ENCODE peak calls at places on chromosomes 5 and 9, in six cellular contexts. N is ascending aorta, T is uterus, U is SK-N-MC, V is body of pancreas, X is hepatocyte. L is an unnamed sample.

GRCh38 chr5:8333445-8333844 is 464.5 kb downstream of the MTRR start:
- DNase-seq in N (no peak), T (no peak), U (no peak), V (no peak), X (no peak), L (no peak)

GRCh38 chr5:161851691-161852299 is 3.9 kb downstream of the GABRA1 start:
- DNase-seq in N (no peak), T (no peak), U (peak), V (no peak), X (peak), L (no peak)

GRCh38 chr5:108382784-108383358 is 973 bp upstream of the FBXL17 start:
- DNase-seq in N (no peak), T (no peak), U (no peak), V (no peak), X (peak), L (no peak)

GRCh38 chr9:121376214-121376830 is 6.3 kb upstream of the STOM start:
- DNase-seq in N (no peak), T (no peak), U (no peak), V (no peak), X (no peak), L (no peak)

GRCh38 chr5:21152611-21153010 is 1164.6 kb upstream of the CDH18 start:
- DNase-seq in N (no peak), T (no peak), U (peak), V (no peak), X (peak), L (no peak)

GRCh38 chr5:44638286-44638869 is 170.4 kb upstream of the MRPS30 start:
- DNase-seq in N (no peak), T (no peak), U (no peak), V (no peak), X (no peak), L (no peak)

GRCh38 chr5:137217599-137218200 is 281.4 kb downstream of the SPOCK1 start:
- DNase-seq in N (no peak), T (no peak), U (no peak), V (no peak), X (no peak), L (no peak)

GRCh38 chr5:6750142-6750840 is 37.1 kb downstream of the TENT4A start:
- DNase-seq in N (no peak), T (no peak), U (no peak), V (no peak), X (no peak), L (peak)

GRCh38 chr5:176529824-176530195 is 7.4 kb downstream of the RNF44 start:
- DNase-seq in N (no peak), T (no peak), U (no peak), V (no peak), X (no peak), L (no peak)

GRCh38 chr5:69238760-69239251 is 4.1 kb downstream of the CDK7 start:
- DNase-seq in N (no peak), T (no peak), U (no peak), V (no peak), X (no peak), L (no peak)

GRCh38 chr5:7877851-7878250 is 8.9 kb downstream of the MTRR start:
- DNase-seq in N (no peak), T (no peak), U (no peak), V (no peak), X (no peak), L (no peak)

GRCh38 chr5:56247596-56247995 is 14.5 kb upstream of the ANKRD55 start:
- DNase-seq in N (no peak), T (no peak), U (no peak), V (no peak), X (no peak), L (no peak)

GRCh38 chr5:33423018-33423630 is 17.6 kb upstream of the TARS1 start:
- DNase-seq in N (no peak), T (no peak), U (no peak), V (no peak), X (peak), L (no peak)

GRCh38 chr5:6236170-6236793 is 142.1 kb downstream of the MED10 start:
- DNase-seq in N (no peak), T (no peak), U (no peak), V (no peak), X (no peak), L (no peak)

GRCh38 chr5:105812356-105812755 is 1858.4 kb downstream of the EFNA5 start:
- DNase-seq in N (no peak), T (no peak), U (no peak), V (no peak), X (no peak), L (no peak)

GRCh38 chr5:173321886-173322285 is 6.3 kb downstream of the STC2 start:
- DNase-seq in N (no peak), T (no peak), U (no peak), V (no peak), X (no peak), L (no peak)

GRCh38 chr9:31119882-31120481 is 1264.5 kb upstream of the ACO1 start:
- DNase-seq in N (no peak), T (no peak), U (no peak), V (no peak), X (peak), L (no peak)

GRCh38 chr9:98291775-98292174 is 36.3 kb upstream of the TBC1D2 start:
- DNase-seq in N (no peak), T (no peak), U (no peak), V (no peak), X (no peak), L (no peak)

GRCh38 chr9:121266356-121266755 is 1.6 kb upstream of the GSN start:
- DNase-seq in N (no peak), T (no peak), U (no peak), V (no peak), X (no peak), L (no peak)

GRCh38 chr9:99023229-99023628 is 79.5 kb downstream of the COL15A1 start:
- DNase-seq in N (no peak), T (no peak), U (no peak), V (no peak), X (no peak), L (no peak)

GRCh38 chr9:107836300-107836699 is 346.7 kb upstream of the KLF4 start:
- DNase-seq in N (no peak), T (no peak), U (no peak), V (no peak), X (no peak), L (no peak)

GRCh38 chr5:178323961-178324360 is 91.4 kb upstream of the PHYKPL start:
- DNase-seq in N (no peak), T (no peak), U (no peak), V (no peak), X (no peak), L (peak)

GRCh38 chr9:120935383-120935857 is 8.8 kb upstream of the TRAF1 start:
- DNase-seq in N (peak), T (peak), U (no peak), V (peak), X (peak), L (peak)

GRCh38 chr5:146877783-146878470 is 630 bp downstream of the PPP2R2B start:
- DNase-seq in N (no peak), T (peak), U (no peak), V (peak), X (peak), L (peak)

GRCh38 chr9:133629221-133630110 is 6.7 kb upstream of the DBH start:
- DNase-seq in N (no peak), T (no peak), U (no peak), V (no peak), X (no peak), L (no peak)

GRCh38 chr9:84129529-84129928 is 148.9 kb downstream of the RMI1 start:
- DNase-seq in N (no peak), T (no peak), U (no peak), V (no peak), X (no peak), L (no peak)

GRCh38 chr9:137691648-137692357 is 73.0 kb downstream of the EHMT1 start:
- DNase-seq in N (no peak), T (no peak), U (no peak), V (no peak), X (no peak), L (no peak)

GRCh38 chr5:149730620-149731331 is 666 bp downstream of the PPARGC1B start:
- DNase-seq in N (no peak), T (peak), U (peak), V (peak), X (peak), L (peak)

GRCh38 chr5:158450761-158451160 is 591.8 kb upstream of the CLINT1 start:
- DNase-seq in N (no peak), T (no peak), U (no peak), V (no peak), X (no peak), L (no peak)

GRCh38 chr5:115557667-115558387 is 13.3 kb upstream of the FEM1C start:
- DNase-seq in N (no peak), T (no peak), U (no peak), V (peak), X (peak), L (no peak)

GRCh38 chr9:6272229-6272597 is 56.0 kb upstream of the TPD52L3 start:
- DNase-seq in N (no peak), T (peak), U (no peak), V (peak), X (peak), L (no peak)

GRCh38 chr5:157710887-157711286 is 20.3 kb upstream of the THG1L start:
- DNase-seq in N (no peak), T (no peak), U (no peak), V (no peak), X (no peak), L (no peak)

GRCh38 chr5:172167893-172168292 is 20.1 kb downstream of the STK10 start:
- DNase-seq in N (no peak), T (no peak), U (no peak), V (no peak), X (no peak), L (no peak)
- H3K27ac ChIP-seq in N (no peak), T (no peak), U (no peak), V (no peak), X (no peak), L (no peak)

DNA sequence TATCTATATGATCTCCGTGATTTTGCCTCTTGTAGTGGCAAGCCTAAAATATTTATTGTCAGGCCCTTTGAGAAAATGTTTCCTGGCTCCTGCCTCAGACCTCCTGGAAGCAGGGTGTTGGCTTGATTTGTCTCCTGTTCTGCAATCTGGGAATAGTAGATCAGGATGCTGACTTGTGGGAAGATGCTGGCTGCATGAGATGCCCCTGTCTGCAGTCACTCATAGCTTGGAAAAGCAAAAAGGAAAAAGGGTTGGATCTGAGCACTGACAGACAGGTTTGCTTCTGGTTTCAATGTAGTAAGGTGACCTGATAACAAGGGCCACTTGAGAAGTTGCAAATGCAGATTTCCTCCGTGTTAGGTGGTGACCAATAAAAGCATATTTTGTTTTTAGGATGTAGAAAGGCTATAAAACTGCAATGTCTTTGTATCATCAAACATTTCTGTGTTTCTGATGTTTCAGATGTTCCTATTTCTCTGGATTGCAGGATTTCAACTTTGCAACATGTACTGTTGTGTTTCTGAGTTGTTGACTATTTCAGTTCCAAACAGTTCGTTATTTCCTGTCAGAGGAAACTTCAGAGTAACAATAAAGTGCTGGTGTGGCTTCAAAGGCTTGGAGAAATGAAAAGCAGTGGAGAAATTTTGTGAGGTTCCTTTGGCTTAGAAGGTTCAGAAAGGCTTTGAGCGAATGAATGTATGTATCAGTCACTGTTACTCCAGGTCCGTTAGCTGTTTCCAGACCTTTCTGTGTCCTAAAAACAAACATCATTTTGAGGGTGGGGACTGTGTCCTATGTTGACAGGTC is 17.0 kb downstream of the TJP2 start:
- DNase-seq in N (no peak), T (no peak), U (no peak), V (no peak), X (no peak), L (no peak)
- H3K27ac ChIP-seq in N (no peak), T (no peak), U (no peak), V (peak), X (no peak), L (peak)

GRCh38 chr5:154900071-154900470 is 37.9 kb downstream of the GEMIN5 start:
- DNase-seq in N (no peak), T (no peak), U (no peak), V (no peak), X (no peak), L (no peak)
- H3K27ac ChIP-seq in N (peak), T (no peak), U (peak), V (no peak), X (no peak), L (no peak)

GRCh38 chr5:59799668-59800374 is 93.7 kb downstream of the PDE4D start:
- DNase-seq in N (no peak), T (no peak), U (peak), V (no peak), X (peak), L (no peak)
- H3K27ac ChIP-seq in N (no peak), T (peak), U (peak), V (peak), X (peak), L (no peak)

GRCh38 chr5:17343675-17344074 is 126.2 kb downstream of the BASP1 start:
- DNase-seq in N (no peak), T (no peak), U (no peak), V (no peak), X (peak), L (no peak)
- H3K27ac ChIP-seq in N (no peak), T (no peak), U (no peak), V (no peak), X (peak), L (no peak)

L was measured in dorsolateral prefrontal cortex.